ENCODE peak calls at places on chromosomes 11 and 22, in six cellular contexts. One of them, this sample, is unnamed.

GRCh38 chr11:67351275-67352005 is 1.9 kb downstream of the POLD4 start:
- DNase-seq in IMR-90: peak
- DNase-seq in mesenchymal stem cell: peak
- DNase-seq in H1: no peak
- DNase-seq in H9: peak
- DNase-seq in neuronal stem cell: no peak
- DNase-seq in this sample: peak

GRCh38 chr11:96000064-96000463 is 76.2 kb upstream of the MTMR2 start:
- DNase-seq in neuronal stem cell: no peak
- DNase-seq in H1: no peak
- DNase-seq in IMR-90: no peak
- DNase-seq in H9: no peak
- DNase-seq in mesenchymal stem cell: no peak
- DNase-seq in this sample: no peak

GRCh38 chr11:131889760-131890620 is 519.6 kb downstream of the NTM start:
- DNase-seq in H1: no peak
- DNase-seq in neuronal stem cell: no peak
- DNase-seq in IMR-90: peak
- DNase-seq in mesenchymal stem cell: peak
- DNase-seq in H9: no peak
- DNase-seq in this sample: no peak

GRCh38 chr11:127247261-127247660 is 246.7 kb upstream of the KIRREL3 start:
- DNase-seq in mesenchymal stem cell: no peak
- DNase-seq in neuronal stem cell: no peak
- DNase-seq in IMR-90: no peak
- DNase-seq in H9: peak
- DNase-seq in H1: no peak
- DNase-seq in this sample: no peak

GRCh38 chr11:27385245-27385644 is 22.2 kb upstream of the CCDC34 start:
- DNase-seq in H9: no peak
- DNase-seq in neuronal stem cell: no peak
- DNase-seq in mesenchymal stem cell: peak
- DNase-seq in IMR-90: peak
- DNase-seq in H1: no peak
- DNase-seq in this sample: no peak

GRCh38 chr11:33735426-33736147 is 636 bp downstream of the CD59 start:
- DNase-seq in H1: no peak
- DNase-seq in IMR-90: no peak
- DNase-seq in H9: no peak
- DNase-seq in neuronal stem cell: peak
- DNase-seq in mesenchymal stem cell: peak
- DNase-seq in this sample: peak

GRCh38 chr11:111310723-111311122 is 12.4 kb downstream of the POU2AF3 start:
- DNase-seq in H1: no peak
- DNase-seq in IMR-90: no peak
- DNase-seq in H9: no peak
- DNase-seq in mesenchymal stem cell: no peak
- DNase-seq in neuronal stem cell: no peak
- DNase-seq in this sample: no peak

GRCh38 chr22:22752556-22753477 is 108.4 kb downstream of the GGTLC2 start:
- DNase-seq in mesenchymal stem cell: peak
- DNase-seq in H9: no peak
- DNase-seq in IMR-90: peak
- DNase-seq in H1: no peak
- DNase-seq in neuronal stem cell: no peak
- DNase-seq in this sample: peak

GRCh38 chr11:10485646-10486045 is 30.6 kb downstream of the AMPD3 start:
- DNase-seq in H9: no peak
- DNase-seq in neuronal stem cell: no peak
- DNase-seq in mesenchymal stem cell: no peak
- DNase-seq in H1: no peak
- DNase-seq in IMR-90: no peak
- DNase-seq in this sample: no peak

GRCh38 chr11:12102588-12103410 is 7.6 kb upstream of the MICAL2 start:
- DNase-seq in IMR-90: no peak
- DNase-seq in H9: no peak
- DNase-seq in neuronal stem cell: no peak
- DNase-seq in H1: no peak
- DNase-seq in mesenchymal stem cell: no peak
- DNase-seq in this sample: no peak

GRCh38 chr11:132587716-132588115 is 944.6 kb downstream of the OPCML start:
- DNase-seq in mesenchymal stem cell: no peak
- DNase-seq in neuronal stem cell: no peak
- DNase-seq in IMR-90: no peak
- DNase-seq in H1: no peak
- DNase-seq in H9: no peak
- DNase-seq in this sample: peak

GRCh38 chr11:75159081-75159953 is 8.4 kb downstream of the SLCO2B1 start:
- DNase-seq in H9: peak
- DNase-seq in IMR-90: no peak
- DNase-seq in H1: no peak
- DNase-seq in neuronal stem cell: no peak
- DNase-seq in mesenchymal stem cell: no peak
- DNase-seq in this sample: peak

GRCh38 chr22:46079861-46080821 is 70.2 kb upstream of the PPARA start:
- DNase-seq in H9: no peak
- DNase-seq in neuronal stem cell: no peak
- DNase-seq in H1: no peak
- DNase-seq in IMR-90: no peak
- DNase-seq in mesenchymal stem cell: no peak
- DNase-seq in this sample: no peak

GRCh38 chr11:9568854-9569587 is 4.4 kb upstream of the WEE1 start:
- DNase-seq in IMR-90: peak
- DNase-seq in mesenchymal stem cell: peak
- DNase-seq in H1: no peak
- DNase-seq in H9: peak
- DNase-seq in neuronal stem cell: no peak
- DNase-seq in this sample: peak

GRCh38 chr11:86749861-86750401 is 50.4 kb upstream of the PRSS23 start:
- DNase-seq in H1: no peak
- DNase-seq in mesenchymal stem cell: peak
- DNase-seq in IMR-90: no peak
- DNase-seq in H9: no peak
- DNase-seq in neuronal stem cell: no peak
- DNase-seq in this sample: no peak

GRCh38 chr22:19058713-19059451 is 63.3 kb downstream of the DGCR2 start:
- DNase-seq in mesenchymal stem cell: no peak
- DNase-seq in H9: no peak
- DNase-seq in IMR-90: no peak
- DNase-seq in H1: no peak
- DNase-seq in neuronal stem cell: no peak
- DNase-seq in this sample: no peak

GRCh38 chr11:65452806-65453490 is 30.4 kb downstream of the NEAT1 start:
- DNase-seq in mesenchymal stem cell: peak
- DNase-seq in H9: no peak
- DNase-seq in H1: no peak
- DNase-seq in IMR-90: peak
- DNase-seq in neuronal stem cell: no peak
- DNase-seq in this sample: no peak

GRCh38 chr11:99316761-99317475 is 296.2 kb downstream of the CNTN5 start:
- DNase-seq in IMR-90: no peak
- DNase-seq in H1: no peak
- DNase-seq in H9: no peak
- DNase-seq in mesenchymal stem cell: no peak
- DNase-seq in neuronal stem cell: no peak
- DNase-seq in this sample: no peak

GRCh38 chr22:41801886-41802285 is 1.4 kb downstream of the CCDC134 start:
- DNase-seq in neuronal stem cell: no peak
- DNase-seq in H9: no peak
- DNase-seq in mesenchymal stem cell: peak
- DNase-seq in IMR-90: no peak
- DNase-seq in H1: no peak
- DNase-seq in this sample: no peak

GRCh38 chr11:4626207-4627105 is 10.8 kb upstream of the OR51D1 start:
- DNase-seq in neuronal stem cell: peak
- DNase-seq in H1: no peak
- DNase-seq in H9: peak
- DNase-seq in mesenchymal stem cell: peak
- DNase-seq in IMR-90: peak
- DNase-seq in this sample: peak

GRCh38 chr11:26579683-26580082 is 7.6 kb upstream of the MUC15 start:
- DNase-seq in neuronal stem cell: no peak
- DNase-seq in H9: no peak
- DNase-seq in H1: no peak
- DNase-seq in IMR-90: no peak
- DNase-seq in mesenchymal stem cell: no peak
- DNase-seq in this sample: no peak

GRCh38 chr11:45748801-45749200 is 56.1 kb upstream of the SLC35C1 start:
- DNase-seq in mesenchymal stem cell: no peak
- DNase-seq in H1: no peak
- DNase-seq in neuronal stem cell: no peak
- DNase-seq in IMR-90: no peak
- DNase-seq in H9: no peak
- DNase-seq in this sample: no peak
- H3K14ac ChIP-seq in mesenchymal stem cell: no peak
- H3K14ac ChIP-seq in H1: no peak
- H3K14ac ChIP-seq in neuronal stem cell: no peak
- H3K14ac ChIP-seq in IMR-90: no peak
- H3K14ac ChIP-seq in H9: no peak
- H3K14ac ChIP-seq in this sample: no peak

GRCh38 chr11:2359557-2359956 is 17.6 kb upstream of the CD81 start:
- DNase-seq in H1: no peak
- DNase-seq in IMR-90: no peak
- DNase-seq in mesenchymal stem cell: no peak
- DNase-seq in H9: no peak
- DNase-seq in neuronal stem cell: no peak
- DNase-seq in this sample: no peak
- H3K4me2 ChIP-seq in H1: no peak
- H3K4me2 ChIP-seq in IMR-90: no peak
- H3K4me2 ChIP-seq in mesenchymal stem cell: no peak
- H3K4me2 ChIP-seq in H9: no peak
- H3K4me2 ChIP-seq in neuronal stem cell: no peak
- H3K4me2 ChIP-seq in this sample: no peak

GRCh38 chr11:69918938-69919650 is 99.9 kb upstream of the FGF3 start:
- DNase-seq in mesenchymal stem cell: peak
- DNase-seq in neuronal stem cell: peak
- DNase-seq in H9: peak
- DNase-seq in H1: peak
- DNase-seq in IMR-90: peak
- DNase-seq in this sample: peak
- H3K14ac ChIP-seq in mesenchymal stem cell: no peak
- H3K14ac ChIP-seq in neuronal stem cell: peak
- H3K14ac ChIP-seq in H9: no peak
- H3K14ac ChIP-seq in H1: no peak
- H3K14ac ChIP-seq in IMR-90: peak
- H3K14ac ChIP-seq in this sample: no peak

GRCh38 chr11:35540526-35540925 is 15.1 kb upstream of the PAMR1 start:
- DNase-seq in IMR-90: peak
- DNase-seq in mesenchymal stem cell: peak
- DNase-seq in H9: no peak
- DNase-seq in H1: no peak
- DNase-seq in neuronal stem cell: no peak
- DNase-seq in this sample: no peak
- H3K4me2 ChIP-seq in IMR-90: peak
- H3K4me2 ChIP-seq in mesenchymal stem cell: no peak
- H3K4me2 ChIP-seq in H9: no peak
- H3K4me2 ChIP-seq in H1: no peak
- H3K4me2 ChIP-seq in neuronal stem cell: no peak
- H3K4me2 ChIP-seq in this sample: no peak

GRCh38 chr11:28713850-28714249 is 605.7 kb downstream of the METTL15 start:
- DNase-seq in mesenchymal stem cell: no peak
- DNase-seq in H1: no peak
- DNase-seq in H9: no peak
- DNase-seq in IMR-90: peak
- DNase-seq in neuronal stem cell: no peak
- DNase-seq in this sample: no peak

GRCh38 chr11:28715726-28716125 is 607.5 kb downstream of the METTL15 start:
- DNase-seq in IMR-90: no peak
- DNase-seq in mesenchymal stem cell: no peak
- DNase-seq in H9: no peak
- DNase-seq in neuronal stem cell: no peak
- DNase-seq in H1: peak
- DNase-seq in this sample: no peak
- H3K14ac ChIP-seq in IMR-90: no peak
- H3K14ac ChIP-seq in mesenchymal stem cell: no peak
- H3K14ac ChIP-seq in H9: no peak
- H3K14ac ChIP-seq in neuronal stem cell: no peak
- H3K14ac ChIP-seq in H1: no peak
- H3K14ac ChIP-seq in this sample: no peak

GRCh38 chr11:62613275-62613864 is 313 bp downstream of the ROM1 start:
- DNase-seq in H9: no peak
- DNase-seq in H1: no peak
- DNase-seq in neuronal stem cell: no peak
- DNase-seq in IMR-90: no peak
- DNase-seq in mesenchymal stem cell: no peak
- DNase-seq in this sample: no peak
- H3K4me2 ChIP-seq in H9: no peak
- H3K4me2 ChIP-seq in H1: peak
- H3K4me2 ChIP-seq in neuronal stem cell: no peak
- H3K4me2 ChIP-seq in IMR-90: no peak
- H3K4me2 ChIP-seq in mesenchymal stem cell: no peak
- H3K4me2 ChIP-seq in this sample: peak

DNA sequence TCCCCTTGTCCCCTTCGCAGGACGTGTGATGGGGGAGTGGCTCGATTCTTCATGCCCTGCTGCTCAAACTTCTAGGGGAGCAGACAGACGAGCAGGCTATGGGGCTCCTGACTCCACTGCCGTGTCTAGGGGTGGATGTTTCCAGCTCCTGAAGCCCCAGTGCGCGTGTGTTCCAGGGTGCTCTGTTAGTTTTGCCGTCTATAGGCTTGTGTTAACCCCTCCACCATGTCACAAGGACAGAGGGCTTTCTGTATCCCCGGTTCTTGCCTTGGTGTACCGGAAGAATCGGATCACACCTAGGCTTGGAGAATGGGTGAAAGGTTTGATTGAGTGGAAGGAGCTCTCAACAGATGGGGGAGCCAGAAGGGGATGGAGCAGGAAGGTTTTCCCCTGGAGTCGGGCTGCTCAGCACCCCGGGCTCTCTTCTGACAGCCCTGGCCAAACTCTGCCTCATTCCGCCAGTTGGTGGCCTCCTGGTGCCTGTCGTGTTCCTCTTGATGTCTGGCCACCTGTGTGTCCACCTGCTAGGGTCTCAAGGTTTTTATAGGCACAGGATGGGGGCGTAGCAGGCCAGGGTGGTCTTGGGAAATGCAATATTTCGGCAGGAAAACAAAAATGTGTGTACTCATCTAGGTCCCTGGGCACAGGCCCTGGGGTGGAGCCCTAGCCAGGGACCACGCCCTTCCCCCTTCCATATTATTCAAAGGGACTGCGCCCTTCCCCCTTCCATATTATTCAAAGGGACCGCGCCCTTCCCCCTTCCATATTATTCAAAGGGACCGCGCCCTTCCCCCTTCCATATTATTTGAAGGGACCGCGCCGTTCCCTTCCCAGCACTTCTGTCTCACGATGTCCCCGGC is 810.5 kb downstream of the BRD1 start:
- DNase-seq in H1: no peak
- DNase-seq in neuronal stem cell: no peak
- DNase-seq in H9: peak
- DNase-seq in mesenchymal stem cell: no peak
- DNase-seq in IMR-90: no peak
- DNase-seq in this sample: no peak
- H3K14ac ChIP-seq in H1: no peak
- H3K14ac ChIP-seq in neuronal stem cell: no peak
- H3K14ac ChIP-seq in H9: no peak
- H3K14ac ChIP-seq in mesenchymal stem cell: no peak
- H3K14ac ChIP-seq in IMR-90: no peak
- H3K14ac ChIP-seq in this sample: no peak